ENCODE peak calls at places on chromosome 9, in six cellular contexts. N is MM.1S, Y is AG04450, P is pancreas, D is coronary artery, G is lung. H is an unnamed sample.

GRCh38 chr9:73149371-73150067 is 2.1 kb upstream of the ANXA1 start:
- DNase-seq in Y (peak), D (no peak), P (no peak), N (peak), G (no peak), H (no peak)

GRCh38 chr9:36041491-36041890 is 4.8 kb downstream of the RECK start:
- DNase-seq in N (no peak), G (no peak), D (no peak), Y (no peak), P (no peak), H (no peak)

GRCh38 chr9:14831661-14832060 is 78.6 kb downstream of the FREM1 start:
- DNase-seq in P (no peak), Y (no peak), G (no peak), D (no peak), N (no peak), H (no peak)

GRCh38 chr9:122941560-122942234 is 877 bp downstream of the RABGAP1 start:
- DNase-seq in P (no peak), Y (peak), G (no peak), N (peak), D (no peak), H (no peak)

GRCh38 chr9:137116027-137116507 is 1.5 kb upstream of the DPP7 start:
- DNase-seq in G (no peak), D (no peak), N (no peak), Y (no peak), P (no peak), H (no peak)

GRCh38 chr9:38338359-38339014 is 54.0 kb upstream of the ALDH1B1 start:
- DNase-seq in D (no peak), P (no peak), Y (no peak), G (no peak), N (no peak), H (no peak)

GRCh38 chr9:135166566-135166965 is 79.1 kb downstream of the OLFM1 start:
- DNase-seq in P (no peak), G (no peak), Y (no peak), D (no peak), N (no peak), H (no peak)

GRCh38 chr9:132864691-132865090 is 13.4 kb downstream of the AK8 start:
- DNase-seq in D (no peak), Y (no peak), G (no peak), N (no peak), P (no peak), H (no peak)

GRCh38 chr9:130150779-130151381 is 21.3 kb upstream of the NCS1 start:
- DNase-seq in P (no peak), G (no peak), Y (no peak), D (no peak), N (no peak), H (no peak)

GRCh38 chr9:126783958-126784357 is 20.9 kb upstream of the ZBTB43 start:
- DNase-seq in N (no peak), P (no peak), D (no peak), Y (no peak), G (no peak), H (no peak)

DNA sequence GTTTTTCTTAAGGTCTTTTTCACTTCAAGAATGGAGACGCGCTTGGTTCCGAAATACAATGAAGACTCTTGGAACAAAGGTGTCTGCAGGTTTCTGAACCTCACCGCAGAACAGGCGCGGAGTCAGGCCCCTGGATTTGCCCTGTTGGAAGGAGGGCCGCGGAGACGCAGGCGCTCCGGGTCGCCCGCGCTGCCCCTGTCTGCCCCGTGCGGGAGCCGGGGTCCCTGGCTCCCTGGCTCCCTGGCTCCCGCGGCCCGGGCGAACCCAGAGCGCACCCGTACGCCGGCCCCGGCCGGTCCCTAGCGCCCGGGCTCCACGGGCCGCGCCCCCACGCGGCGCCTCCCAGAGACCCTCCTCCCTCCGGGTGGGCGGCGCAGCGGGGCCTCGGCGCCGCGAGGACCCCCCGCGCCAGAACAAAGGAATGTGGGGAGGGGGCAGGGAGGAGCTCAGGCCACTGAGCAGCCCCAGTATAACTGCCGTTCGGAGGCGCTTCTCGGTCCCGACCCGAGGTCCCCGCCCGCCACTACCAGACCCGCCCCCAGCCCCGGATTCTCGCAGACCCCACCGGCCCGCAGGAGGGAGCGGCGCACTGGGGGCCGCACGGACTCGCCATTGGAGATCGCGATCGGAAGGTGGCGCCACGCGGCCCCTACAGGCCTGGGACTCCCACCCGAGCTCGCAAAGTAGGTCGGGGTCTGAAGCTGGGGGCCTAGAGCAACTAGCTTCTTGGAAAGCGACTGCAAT is 2.4 kb downstream of the NFIL3 start:
- DNase-seq in G (no peak), P (peak), D (no peak), N (peak), Y (no peak), H (peak)
- TF ChIP-seq CTCF in G (peak), P (no peak), D (no peak), N (peak), Y (peak), H (no peak)

DNA sequence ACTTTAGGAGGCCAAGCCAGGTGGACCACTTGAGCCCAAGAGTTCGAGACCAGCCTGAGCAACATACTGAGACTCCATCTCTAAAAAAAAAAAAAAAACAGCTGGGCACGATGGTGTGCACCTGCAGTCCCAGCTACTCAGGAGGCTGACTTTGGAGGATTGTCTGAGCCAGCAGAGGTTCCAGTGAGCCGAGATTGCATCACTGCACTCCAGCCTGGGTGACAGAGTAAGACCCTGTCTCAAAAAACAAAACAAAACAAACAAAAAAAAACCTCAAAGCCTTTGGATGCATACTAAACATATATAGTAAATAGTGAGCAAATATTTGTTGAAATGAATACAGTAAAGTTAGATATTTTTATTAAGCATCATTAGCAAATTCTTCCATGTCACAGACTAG is 5.3 kb downstream of the SLC35D2 start:
- DNase-seq in N (no peak), Y (no peak), G (no peak), D (no peak), P (no peak), H (no peak)
- H3K27ac ChIP-seq in N (no peak), Y (no peak), G (no peak), D (no peak), P (no peak), H (no peak)

DNA sequence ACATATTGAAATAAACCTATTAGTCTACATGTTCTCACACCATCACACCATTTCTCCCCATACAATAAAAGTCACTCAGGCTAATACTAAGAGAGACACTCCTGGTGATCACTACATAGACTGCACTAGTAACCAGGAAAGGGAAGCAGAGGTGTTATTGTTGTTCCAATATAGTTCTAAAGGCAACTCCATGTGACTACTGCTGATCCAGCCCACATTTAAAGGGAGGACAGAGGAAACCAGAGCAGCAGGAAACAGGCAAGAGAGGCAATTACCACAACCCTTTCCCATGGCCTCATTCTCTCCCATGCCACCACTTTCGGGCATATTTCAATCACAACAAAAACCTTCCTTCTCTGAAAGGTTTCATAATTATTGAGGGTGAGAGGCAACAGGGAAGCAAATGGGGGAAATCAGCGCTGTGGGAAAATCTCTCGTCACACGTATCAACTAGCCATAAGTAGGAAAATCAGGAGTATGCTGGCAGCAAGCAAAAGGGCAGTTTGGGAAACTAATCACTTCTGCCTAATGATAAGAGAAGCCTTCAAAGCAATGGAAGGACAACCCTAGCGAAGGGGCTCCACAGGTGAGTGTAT is 1.8 kb downstream of the UBAP2 start:
- DNase-seq in D (no peak), Y (no peak), N (no peak), P (no peak), G (no peak), H (no peak)
- TF ChIP-seq CTCF in D (no peak), Y (no peak), N (no peak), P (no peak), G (no peak), H (no peak)

GRCh38 chr9:114694146-114694545 is 12.2 kb upstream of the TEX48 start:
- DNase-seq in D (no peak), P (no peak), N (no peak), Y (no peak), G (no peak), H (no peak)
- H3K27ac ChIP-seq in D (no peak), P (no peak), N (no peak), Y (no peak), G (no peak), H (no peak)

GRCh38 chr9:95174038-95174437 is 143.5 kb downstream of the FANCC start:
- DNase-seq in Y (no peak), P (no peak), N (no peak), D (no peak), G (no peak), H (no peak)
- TF ChIP-seq CTCF in Y (no peak), P (no peak), N (no peak), D (no peak), G (no peak), H (no peak)

GRCh38 chr9:108053555-108054061 is 564.0 kb upstream of the KLF4 start:
- DNase-seq in N (no peak), P (peak), Y (peak), D (no peak), G (peak), H (no peak)

GRCh38 chr9:108057421-108058136 is 568.0 kb upstream of the KLF4 start:
- DNase-seq in N (no peak), P (no peak), Y (peak), G (peak), D (no peak), H (no peak)

GRCh38 chr9:108058137-108058779 is 568.7 kb upstream of the KLF4 start:
- DNase-seq in D (no peak), Y (no peak), N (no peak), G (no peak), P (no peak), H (no peak)

GRCh38 chr9:108056805-108057386 is 567.3 kb upstream of the KLF4 start:
- DNase-seq in P (no peak), Y (no peak), G (no peak), N (no peak), D (no peak), H (no peak)

GRCh38 chr9:108056083-108056804 is 566.7 kb upstream of the KLF4 start:
- DNase-seq in G (no peak), P (no peak), D (no peak), N (no peak), Y (no peak), H (no peak)
- H3K27ac ChIP-seq in G (no peak), P (no peak), D (no peak), N (no peak), Y (peak), H (no peak)

DNA sequence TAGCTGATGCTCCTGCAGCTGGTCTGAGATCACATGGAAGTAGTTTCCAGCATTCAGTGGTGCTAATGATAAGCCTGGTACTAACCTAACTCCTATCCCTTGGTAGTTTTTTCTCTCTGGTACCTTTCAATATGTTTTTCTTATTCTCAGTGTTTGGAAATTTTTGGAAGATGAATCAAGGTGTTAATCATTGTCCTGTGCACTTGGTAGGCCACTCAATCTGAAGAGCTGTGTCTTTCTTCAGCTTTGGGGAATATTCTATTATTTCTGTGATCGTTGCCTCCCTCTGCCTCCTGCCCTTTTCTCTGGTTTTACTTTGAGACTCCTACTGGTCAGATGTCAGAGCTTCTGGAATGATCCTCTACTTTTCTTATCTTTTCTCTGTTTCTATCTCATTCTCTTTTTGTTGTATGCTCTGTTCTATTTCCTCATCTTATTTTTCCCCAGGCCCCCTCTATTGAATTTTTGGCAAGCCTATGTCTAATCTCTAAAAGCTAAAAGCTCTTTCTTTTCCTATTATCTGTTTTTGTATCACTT is 136.8 kb downstream of the APBA1 start:
- DNase-seq in P (no peak), N (no peak), G (no peak), D (no peak), Y (no peak), H (no peak)
- TF ChIP-seq CTCF in P (no peak), N (no peak), G (no peak), D (no peak), Y (peak), H (no peak)

GRCh38 chr9:95071925-95072324 is 245.6 kb downstream of the FANCC start:
- DNase-seq in P (no peak), G (no peak), Y (no peak), N (no peak), D (no peak), H (no peak)

GRCh38 chr9:95074632-95075269 is 242.8 kb downstream of the FANCC start:
- DNase-seq in G (no peak), N (no peak), Y (no peak), D (no peak), P (peak), H (no peak)

GRCh38 chr9:95073042-95073607 is 244.4 kb downstream of the FANCC start:
- DNase-seq in N (no peak), D (no peak), P (no peak), Y (no peak), G (no peak), H (no peak)

GRCh38 chr9:95075700-95076099 is 241.8 kb downstream of the FANCC start:
- DNase-seq in D (peak), G (no peak), N (no peak), Y (no peak), P (no peak), H (no peak)

GRCh38 chr9:95073918-95074317 is 243.6 kb downstream of the FANCC start:
- DNase-seq in N (no peak), Y (no peak), D (no peak), G (no peak), P (no peak), H (no peak)
- H3K27ac ChIP-seq in N (no peak), Y (no peak), D (peak), G (no peak), P (peak), H (no peak)

GRCh38 chr9:28741459-28741858 is 1168.2 kb upstream of the C9orf72 start:
- DNase-seq in Y (no peak), D (no peak), G (no peak), P (no peak), N (no peak), H (no peak)

DNA sequence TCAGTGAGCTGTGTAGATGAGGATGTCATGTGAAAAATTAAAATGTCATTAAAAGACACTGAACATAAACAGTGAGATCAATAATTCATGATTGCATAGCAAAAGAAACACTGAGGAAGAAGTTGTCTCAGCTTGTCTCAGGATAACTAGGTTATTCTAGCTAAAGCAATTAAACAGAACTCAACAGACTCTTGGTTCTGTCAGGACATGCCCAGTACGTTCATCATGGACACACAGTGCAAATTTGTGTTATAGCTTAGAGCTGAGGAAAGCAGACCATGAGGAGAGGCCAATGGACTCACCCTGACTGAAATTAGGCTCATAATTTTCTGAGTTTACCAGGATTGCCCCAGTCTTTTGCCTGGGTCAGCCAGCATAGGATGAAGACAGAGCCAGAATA is 1162.7 kb upstream of the C9orf72 start:
- DNase-seq in D (no peak), P (no peak), N (no peak), G (no peak), Y (no peak), H (no peak)
- TF ChIP-seq CTCF in D (no peak), P (no peak), N (no peak), G (no peak), Y (no peak), H (no peak)

DNA sequence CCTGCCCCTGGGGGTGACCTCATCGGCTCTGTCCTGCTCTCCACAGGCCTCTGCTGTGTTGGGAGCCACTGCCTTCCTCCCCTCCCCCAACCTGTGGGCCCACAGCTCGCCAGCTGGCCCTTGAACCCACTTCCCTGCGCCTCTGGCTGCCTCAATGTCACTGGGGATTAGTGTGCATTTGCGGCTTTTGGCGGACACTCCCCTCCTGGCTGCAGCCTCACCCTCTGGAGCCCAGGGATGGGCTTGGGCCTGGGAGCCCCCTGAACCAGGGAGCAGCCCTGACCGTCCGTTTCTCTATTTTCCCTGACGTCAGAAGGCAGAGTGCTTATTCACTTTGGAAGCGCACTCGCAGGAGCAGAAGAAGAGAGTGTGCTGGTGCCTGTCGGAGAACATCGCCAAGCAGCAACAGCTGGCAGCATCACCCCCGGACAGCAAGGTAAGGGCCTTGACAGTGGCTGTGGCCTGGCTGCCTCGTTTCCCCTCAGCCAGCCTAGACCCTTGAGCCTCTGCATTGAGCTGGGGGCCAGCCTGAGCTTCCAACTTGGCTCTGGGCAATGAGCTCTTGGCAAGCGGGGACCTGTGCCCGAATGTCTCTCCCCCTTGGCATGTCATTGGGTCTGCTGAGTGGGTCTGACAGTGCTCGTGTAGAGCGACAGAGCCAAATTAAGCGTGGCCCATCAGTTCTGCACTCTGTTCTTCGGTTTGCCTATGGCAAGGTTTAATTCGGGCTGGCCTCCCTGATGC is 73.1 kb downstream of the RGS3 start:
- DNase-seq in P (no peak), N (no peak), Y (no peak), D (peak), G (no peak), H (no peak)
- H3K27ac ChIP-seq in P (no peak), N (no peak), Y (no peak), D (peak), G (peak), H (no peak)